ENCODE peak calls at places on chromosomes 11 and 22, in eight cellular contexts. N is retinal pigment epithelial cell, L is hepatocyte, Q is PC-3, I is LHCN-M2, V is SJSA1, Y is fibroblast of villous mesenchyme, G is heart right ventricle. R is an unnamed sample.

GRCh38 chr11:68528630-68529029 is 68.1 kb downstream of the PPP6R3 start:
- DNase-seq in N (no peak), G (no peak), V (no peak), Q (no peak), Y (peak; percentile 47), I (no peak), L (peak; percentile 47), R (no peak)

GRCh38 chr22:38837414-38837813 is 6.4 kb downstream of the NPTXR start:
- DNase-seq in G (no peak), N (no peak), Q (no peak), I (no peak), Y (no peak), L (no peak), V (no peak), R (no peak)

GRCh38 chr22:46528121-46528610 is 9.3 kb downstream of the CELSR1 start:
- DNase-seq in Y (peak; percentile 55), N (peak; percentile 93), G (no peak), L (peak; percentile 82), V (peak; percentile 86), Q (peak; percentile 94), I (peak; percentile 30), R (no peak)

GRCh38 chr22:46347646-46348045 is 12.1 kb downstream of the TRMU start:
- DNase-seq in Q (no peak), V (no peak), I (no peak), N (no peak), Y (no peak), L (no peak), G (no peak), R (no peak)

GRCh38 chr11:77066229-77067023 is at the start of gene CAPN5:
- DNase-seq in L (peak; percentile 97), N (peak; percentile 69), Q (peak; percentile 97), V (peak; percentile 81), I (peak; percentile 90), Y (peak; percentile 92), G (peak; percentile 95), R (peak; percentile 91)

GRCh38 chr11:30967579-30967978 is 381.4 kb upstream of the MPPED2 start:
- DNase-seq in Y (no peak), G (no peak), Q (no peak), L (no peak), N (no peak), V (no peak), I (no peak), R (no peak)

GRCh38 chr22:18156878-18157713 is 7.1 kb downstream of the USP18 start:
- DNase-seq in Y (peak; percentile 69), N (peak; percentile 80), I (peak; percentile 94), V (peak; percentile 96), G (peak; percentile 42), Q (peak; percentile 86), L (peak; percentile 90), R (no peak)

GRCh38 chr22:23521442-23522113 is 58.5 kb downstream of the IGLL1 start:
- DNase-seq in I (peak; percentile 86), N (peak; percentile 77), G (peak; percentile 92), V (peak; percentile 95), L (peak; percentile 98), Q (peak; percentile 76), Y (peak; percentile 85), R (peak; percentile 92)

GRCh38 chr11:58199271-58199670 is 4.7 kb downstream of the OR1S2 start:
- DNase-seq in G (no peak), L (no peak), I (no peak), Q (peak; percentile 11), N (no peak), Y (no peak), V (no peak), R (no peak)

GRCh38 chr11:34065505-34066203 is 14.1 kb downstream of the CAPRIN1 start:
- DNase-seq in L (no peak), Y (peak; percentile 28), V (no peak), G (no peak), I (peak; percentile 38), N (no peak), Q (no peak), R (no peak)

GRCh38 chr11:29448246-29448877 is 568.5 kb downstream of the KCNA4 start:
- DNase-seq in N (no peak), L (peak; percentile 47), Q (peak; percentile 27), G (no peak), I (peak; percentile 51), Y (no peak), V (no peak), R (no peak)

GRCh38 chr11:106998644-106999043 is 19.6 kb downstream of the GUCY1A2 start:
- DNase-seq in L (no peak), I (no peak), Q (no peak), N (no peak), G (no peak), V (no peak), Y (no peak), R (no peak)

GRCh38 chr11:45850446-45850845 is 3.2 kb downstream of the CRY2 start:
- DNase-seq in G (no peak), V (no peak), L (no peak), I (peak; percentile 8), Y (peak; percentile 18), Q (no peak), N (no peak), R (no peak)

GRCh38 chr11:73324665-73325035 is 16.6 kb downstream of the ARHGEF17 start:
- DNase-seq in Y (no peak), N (no peak), Q (no peak), V (no peak), L (no peak), G (no peak), I (no peak), R (no peak)

GRCh38 chr11:65424200-65425104 is 1.9 kb downstream of the NEAT1 start:
- DNase-seq in I (peak; percentile 68), V (no peak), Y (peak; percentile 55), G (peak; percentile 54), Q (peak; percentile 42), N (no peak), L (no peak), R (no peak)

GRCh38 chr11:113675003-113675471 is 31.1 kb downstream of the TMPRSS5 start:
- DNase-seq in L (no peak), Q (peak; percentile 84), Y (peak; percentile 77), I (peak; percentile 100), V (peak; percentile 88), N (no peak), G (no peak), R (peak; percentile 71)

GRCh38 chr11:61193596-61193995 is 9.7 kb upstream of the PGA3 start:
- DNase-seq in I (no peak), V (peak; percentile 49), N (no peak), L (no peak), Y (no peak), G (no peak), Q (no peak), R (peak; percentile 45)

GRCh38 chr11:86072211-86072610 is 3.3 kb upstream of the PICALM start:
- DNase-seq in I (no peak), Q (no peak), L (no peak), V (no peak), Y (no peak), G (no peak), N (no peak), R (no peak)

GRCh38 chr11:45212566-45213315 is 66.3 kb downstream of the PRDM11 start:
- DNase-seq in N (no peak), V (no peak), G (no peak), Q (no peak), Y (no peak), L (no peak), I (no peak), R (no peak)

GRCh38 chr11:47414685-47415070 is 6.3 kb downstream of the SLC39A13 start:
- DNase-seq in L (no peak), Y (no peak), N (no peak), Q (no peak), V (peak; percentile 45), G (no peak), I (no peak), R (no peak)

GRCh38 chr22:26360169-26360885 is 68.7 kb upstream of the ASPHD2 start:
- DNase-seq in L (peak; percentile 78), V (peak; percentile 69), I (peak; percentile 68), N (peak; percentile 19), G (peak; percentile 18), Y (peak; percentile 79), Q (peak; percentile 79), R (peak; percentile 72)

GRCh38 chr11:65150513-65151271 is 16.4 kb upstream of the SYVN1 start:
- DNase-seq in N (peak; percentile 39), G (peak; percentile 81), I (peak; percentile 92), Y (peak; percentile 76), L (peak; percentile 84), Q (peak; percentile 98), V (peak; percentile 100), R (no peak)

GRCh38 chr11:125261471-125262087 is 97.0 kb downstream of the PKNOX2 start:
- DNase-seq in Q (no peak), I (peak; percentile 71), G (no peak), Y (no peak), V (no peak), L (no peak), N (no peak), R (no peak)

GRCh38 chr11:130002352-130002845 is at the start of gene PRDM10:
- DNase-seq in Q (peak; percentile 90), V (peak; percentile 80), I (peak; percentile 92), G (peak; percentile 94), L (peak; percentile 96), N (peak; percentile 65), Y (peak; percentile 95), R (peak; percentile 92)

GRCh38 chr22:39242809-39243442 is 1.9 kb downstream of the PDGFB start:
- DNase-seq in N (no peak), L (peak; percentile 79), V (no peak), Y (no peak), I (no peak), Q (peak; percentile 73), G (no peak), R (no peak)

GRCh38 chr11:1128333-1129142 is 29.2 kb upstream of the MUC5AC start:
- DNase-seq in V (no peak), I (no peak), Y (no peak), N (no peak), Q (no peak), L (no peak), G (no peak), R (no peak)

GRCh38 chr11:80320765-80321164 is 879.9 kb upstream of the TENM4 start:
- DNase-seq in G (no peak), I (peak; percentile 14), N (no peak), L (no peak), Q (peak; percentile 23), Y (no peak), V (no peak), R (no peak)

GRCh38 chr11:12961615-12962014 is 47.5 kb upstream of the RASSF10 start:
- DNase-seq in I (peak; percentile 31), V (no peak), N (no peak), G (no peak), L (no peak), Y (peak; percentile 30), Q (peak; percentile 16), R (no peak)

GRCh38 chr22:41966607-41967240 is 2.5 kb upstream of the SEPTIN3 start:
- DNase-seq in Y (peak; percentile 86), N (peak; percentile 43), Q (peak; percentile 80), V (no peak), G (no peak), L (peak; percentile 77), I (peak; percentile 90), R (no peak)

GRCh38 chr22:29080061-29080975 is 7.5 kb downstream of the KREMEN1 start:
- DNase-seq in G (no peak), Q (peak; percentile 39), N (no peak), Y (peak; percentile 54), L (no peak), I (no peak), V (no peak), R (no peak)

GRCh38 chr22:23269441-23270211 is 89.3 kb downstream of the BCR start:
- DNase-seq in I (no peak), N (no peak), Q (no peak), Y (no peak), G (no peak), V (no peak), L (no peak), R (no peak)

GRCh38 chr11:2673871-2674471 is 25.8 kb downstream of the KCNQ1OT1 start:
- DNase-seq in I (no peak), N (peak; percentile 52), L (no peak), V (peak; percentile 54), G (no peak), Y (no peak), Q (no peak), R (no peak)

R was measured in natural killer cell treated with Interleukin-12 subunit alpha and Interleukin-12 subunit beta and Interleukin-15 and Interleukin-18, amount 100 ng/mL, for 72 hours.